ENCODE peak calls at places on chromosomes 13 and 19, in four cellular contexts. One of them, this sample, is unnamed.

GRCh38 chr13:19264711-19265110 is 83.1 kb upstream of the TUBA3C start:
- DNase-seq in breast epithelium: no peak
- DNase-seq in ovary: no peak
- DNase-seq in kidney: no peak
- DNase-seq in this sample: no peak

GRCh38 chr13:101178394-101178793 is 237.9 kb downstream of the NALCN start:
- DNase-seq in kidney: no peak
- DNase-seq in breast epithelium: no peak
- DNase-seq in ovary: no peak
- DNase-seq in this sample: no peak

GRCh38 chr13:31350560-31350959 is 150.8 kb downstream of the B3GLCT start:
- DNase-seq in ovary: no peak
- DNase-seq in breast epithelium: no peak
- DNase-seq in kidney: no peak
- DNase-seq in this sample: no peak

GRCh38 chr13:40585911-40586471 is 80.5 kb downstream of the FOXO1 start:
- DNase-seq in ovary: no peak
- DNase-seq in kidney: no peak
- DNase-seq in breast epithelium: no peak
- DNase-seq in this sample: no peak

GRCh38 chr13:24640752-24641151 is 39.5 kb upstream of the ATP12A start:
- DNase-seq in ovary: no peak
- DNase-seq in kidney: no peak
- DNase-seq in breast epithelium: no peak
- DNase-seq in this sample: no peak

GRCh38 chr13:92626274-92626673 is 600.3 kb upstream of the GPC6 start:
- DNase-seq in kidney: no peak
- DNase-seq in ovary: no peak
- DNase-seq in breast epithelium: no peak
- DNase-seq in this sample: no peak

GRCh38 chr19:17260842-17261325 is 3.7 kb downstream of the USHBP1 start:
- DNase-seq in breast epithelium: peak; percentile 86
- DNase-seq in kidney: peak; percentile 92
- DNase-seq in ovary: peak; percentile 80
- DNase-seq in this sample: peak; percentile 77

GRCh38 chr13:60617863-60618733 is 221.1 kb downstream of the TDRD3 start:
- DNase-seq in ovary: no peak
- DNase-seq in breast epithelium: no peak
- DNase-seq in kidney: no peak
- DNase-seq in this sample: no peak

GRCh38 chr13:27172495-27172842 is 858 bp upstream of the USP12 start:
- DNase-seq in kidney: no peak
- DNase-seq in ovary: no peak
- DNase-seq in breast epithelium: no peak
- DNase-seq in this sample: peak; percentile 15

GRCh38 chr19:14544977-14545715 is 15.8 kb downstream of the TECR start:
- DNase-seq in breast epithelium: peak; percentile 75
- DNase-seq in ovary: no peak
- DNase-seq in kidney: peak; percentile 85
- DNase-seq in this sample: peak; percentile 53

GRCh38 chr13:98570929-98571372 is 6.0 kb downstream of the STK24 start:
- DNase-seq in ovary: no peak
- DNase-seq in breast epithelium: no peak
- DNase-seq in kidney: no peak
- DNase-seq in this sample: no peak

GRCh38 chr19:19341026-19341425 is 20.4 kb downstream of the MAU2 start:
- DNase-seq in ovary: no peak
- DNase-seq in kidney: no peak
- DNase-seq in breast epithelium: no peak
- DNase-seq in this sample: no peak

GRCh38 chr19:18173572-18174294 is at the start of gene IFI30:
- DNase-seq in ovary: peak; percentile 78
- DNase-seq in breast epithelium: peak; percentile 74
- DNase-seq in kidney: peak; percentile 95
- DNase-seq in this sample: peak; percentile 65

GRCh38 chr19:3149526-3150505 is 14.0 kb downstream of the GNA15 start:
- DNase-seq in breast epithelium: no peak
- DNase-seq in ovary: no peak
- DNase-seq in kidney: no peak
- DNase-seq in this sample: no peak

GRCh38 chr13:40247845-40248244 is 418.6 kb downstream of the FOXO1 start:
- DNase-seq in ovary: no peak
- DNase-seq in kidney: no peak
- DNase-seq in breast epithelium: no peak
- DNase-seq in this sample: no peak

GRCh38 chr19:10406191-10406590 is 2.8 kb upstream of the CDC37 start:
- DNase-seq in kidney: no peak
- DNase-seq in breast epithelium: no peak
- DNase-seq in ovary: no peak
- DNase-seq in this sample: no peak
- H3K4me1 ChIP-seq in kidney: peaks cover 10% of the 10 kb centered on the region
- H3K4me1 ChIP-seq in breast epithelium: peaks cover 11% of the 10 kb centered on the region
- H3K4me1 ChIP-seq in ovary: peaks cover 13% of the 10 kb centered on the region
- H3K4me1 ChIP-seq in this sample: peaks cover 13% of the 10 kb centered on the region

GRCh38 chr19:40723661-40724254 is 6.8 kb downstream of the ITPKC start:
- DNase-seq in breast epithelium: no peak
- DNase-seq in ovary: no peak
- DNase-seq in kidney: no peak
- DNase-seq in this sample: no peak
- H3K4me1 ChIP-seq in breast epithelium: peaks cover 15% of the 10 kb centered on the region
- H3K4me1 ChIP-seq in ovary: peaks cover 9% of the 10 kb centered on the region
- H3K4me1 ChIP-seq in kidney: peaks cover 9% of the 10 kb centered on the region
- H3K4me1 ChIP-seq in this sample: peaks cover 39% of the 10 kb centered on the region

GRCh38 chr19:48768989-48769713 is 13.8 kb downstream of the FGF21 start:
- DNase-seq in ovary: no peak
- DNase-seq in kidney: no peak
- DNase-seq in breast epithelium: no peak
- DNase-seq in this sample: no peak
- H3K4me1 ChIP-seq in ovary: peaks cover 8% of the 10 kb centered on the region
- H3K4me1 ChIP-seq in kidney: no peaks in the 10 kb centered on the region
- H3K4me1 ChIP-seq in breast epithelium: no peaks in the 10 kb centered on the region
- H3K4me1 ChIP-seq in this sample: peaks cover 5% of the 10 kb centered on the region

DNA sequence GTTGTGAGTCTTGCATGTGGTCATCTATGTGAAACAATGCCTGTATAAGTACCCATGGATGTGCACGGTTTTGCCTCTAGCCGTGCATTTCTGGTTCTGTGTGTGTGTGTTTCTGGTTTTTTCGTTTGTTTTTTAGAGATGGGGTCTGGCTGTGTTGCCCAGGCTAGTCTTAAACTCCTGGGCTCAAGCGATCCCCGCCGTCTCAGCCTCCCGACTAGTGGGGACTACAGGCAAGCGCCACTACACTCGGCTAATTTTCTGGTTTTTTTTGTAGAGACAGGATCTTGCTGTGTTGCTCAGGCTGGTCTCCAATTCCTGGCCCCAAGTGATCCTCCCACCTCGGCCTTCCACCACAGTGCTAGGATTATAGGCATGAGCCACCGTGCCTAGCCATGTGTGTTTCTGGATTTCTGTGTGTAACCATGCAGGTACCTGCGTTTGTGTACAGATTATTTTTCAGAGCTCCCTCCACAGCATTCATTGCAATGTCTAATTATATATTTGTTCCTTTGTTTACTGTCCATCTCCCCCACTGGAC is 15.9 kb upstream of the FOSB start:
- DNase-seq in breast epithelium: no peak
- DNase-seq in kidney: no peak
- DNase-seq in ovary: no peak
- DNase-seq in this sample: no peak
- H3K4me1 ChIP-seq in breast epithelium: peaks cover 13% of the 10 kb centered on the region
- H3K4me1 ChIP-seq in kidney: no peaks in the 10 kb centered on the region
- H3K4me1 ChIP-seq in ovary: peaks cover 15% of the 10 kb centered on the region
- H3K4me1 ChIP-seq in this sample: peaks cover 32% of the 10 kb centered on the region

GRCh38 chr13:113762538-113762937 is 3.5 kb downstream of the TMEM255B start:
- DNase-seq in kidney: no peak
- DNase-seq in breast epithelium: no peak
- DNase-seq in ovary: no peak
- DNase-seq in this sample: no peak
- H3K4me1 ChIP-seq in kidney: no peaks in the 10 kb centered on the region
- H3K4me1 ChIP-seq in breast epithelium: peaks cover 3% of the 10 kb centered on the region
- H3K4me1 ChIP-seq in ovary: peaks cover 2% of the 10 kb centered on the region
- H3K4me1 ChIP-seq in this sample: peaks cover 21% of the 10 kb centered on the region

GRCh38 chr13:54261856-54262255 is 1233.2 kb downstream of the OLFM4 start:
- DNase-seq in ovary: no peak
- DNase-seq in breast epithelium: no peak
- DNase-seq in kidney: no peak
- DNase-seq in this sample: no peak
- H3K4me1 ChIP-seq in ovary: no peaks in the 10 kb centered on the region
- H3K4me1 ChIP-seq in breast epithelium: no peaks in the 10 kb centered on the region
- H3K4me1 ChIP-seq in kidney: no peaks in the 10 kb centered on the region
- H3K4me1 ChIP-seq in this sample: no peaks in the 10 kb centered on the region